ENCODE peak calls at places on chromosomes 4 and X, in six cellular contexts. P, I, Z, T, Q and C are unnamed samples.

GRCh38 chr4:78121338-78121904 is 64.3 kb downstream of the FRAS1 start:
- DNase-seq in P (no peak), I (no peak), Z (no peak), T (no peak), Q (no peak), C (no peak)

GRCh38 chr4:103947617-103948016 is 227.8 kb upstream of the TACR3 start:
- DNase-seq in P (no peak), I (no peak), Z (no peak), T (no peak), Q (no peak), C (no peak)

GRCh38 chr4:100311181-100311580 is 120.9 kb upstream of the DDIT4L start:
- DNase-seq in P (no peak), I (no peak), Z (no peak), T (no peak), Q (peak), C (no peak)

GRCh38 chrX:31038585-31039326 is 33.1 kb downstream of the FTHL17 start:
- DNase-seq in P (peak), I (peak), Z (peak), T (peak), Q (peak), C (peak)

GRCh38 chr4:7755529-7755928 is 184.1 kb downstream of the AFAP1 start:
- DNase-seq in P (no peak), I (no peak), Z (no peak), T (no peak), Q (no peak), C (no peak)

GRCh38 chrX:19904778-19905367 is 17.5 kb upstream of the SH3KBP1 start:
- DNase-seq in P (peak), I (no peak), Z (peak), T (peak), Q (peak), C (peak)

GRCh38 chr4:76108467-76109181 is 34.1 kb downstream of the ART3 start:
- DNase-seq in P (no peak), I (no peak), Z (no peak), T (peak), Q (peak), C (no peak)

GRCh38 chr4:144817081-144817480 is 171.1 kb downstream of the HHIP start:
- DNase-seq in P (no peak), I (no peak), Z (no peak), T (no peak), Q (no peak), C (no peak)

GRCh38 chrX:48826135-48826875 is at the start of gene ERAS:
- DNase-seq in P (no peak), I (no peak), Z (no peak), T (no peak), Q (no peak), C (no peak)

GRCh38 chrX:11757729-11758399 is at the start of gene MSL3:
- DNase-seq in P (peak), I (peak), Z (no peak), T (peak), Q (peak), C (peak)

GRCh38 chr4:20253799-20254409 is 2.2 kb downstream of the SLIT2 start:
- DNase-seq in P (peak), I (no peak), Z (no peak), T (peak), Q (peak), C (peak)